ENCODE peak calls at places on chromosomes 4 and X, in seven cellular contexts. N, S, H, X, O, K and G are unnamed samples.

GRCh38 chrX:43505759-43506158 is 150.3 kb upstream of the MAOA start:
- DNase-seq in N (no peak), K (no peak), O (no peak), S (no peak), X (no peak), H (no peak), G (no peak)

GRCh38 chr4:71209161-71209560 is 129.7 kb upstream of the SLC4A4 start:
- DNase-seq in K (no peak), H (no peak), O (no peak), N (no peak), S (no peak), X (no peak), G (no peak)

GRCh38 chr4:90515191-90515590 is 388.0 kb downstream of the CCSER1 start:
- DNase-seq in X (no peak), N (no peak), K (no peak), H (no peak), O (no peak), S (no peak), G (no peak)

GRCh38 chr4:55318541-55319129 is 27.4 kb upstream of the SRD5A3 start:
- DNase-seq in H (no peak), X (no peak), O (no peak), N (no peak), S (no peak), K (no peak), G (no peak)

GRCh38 chr4:24511371-24512063 is 72.8 kb downstream of the DHX15 start:
- DNase-seq in O (no peak), H (no peak), N (no peak), S (no peak), K (no peak), X (no peak), G (no peak)

GRCh38 chrX:1151378-1152077 is 60.9 kb downstream of the CRLF2 start:
- DNase-seq in X (no peak), S (no peak), H (no peak), O (no peak), K (no peak), N (no peak), G (no peak)

GRCh38 chr4:67087897-67088296 is 457.4 kb downstream of the CENPC start:
- DNase-seq in H (no peak), N (peak), O (peak), S (peak), X (peak), K (peak), G (no peak)

GRCh38 chr4:133465022-133465421 is 315.9 kb downstream of the PCDH10 start:
- DNase-seq in S (no peak), N (no peak), K (no peak), O (no peak), X (no peak), H (no peak), G (no peak)

GRCh38 chr4:140686799-140687198 is 69.4 kb downstream of the TBC1D9 start:
- DNase-seq in O (no peak), X (no peak), H (no peak), S (no peak), K (no peak), N (no peak), G (no peak)

GRCh38 chr4:45292844-45293243 is 566.5 kb upstream of the GNPDA2 start:
- DNase-seq in H (no peak), S (no peak), O (no peak), K (no peak), N (no peak), X (no peak), G (no peak)

GRCh38 chrX:22376369-22376768 is 103.7 kb downstream of the CBLL2 start:
- DNase-seq in K (no peak), N (no peak), S (no peak), X (no peak), H (no peak), O (no peak), G (no peak)

GRCh38 chrX:107686792-107687191 is 58.5 kb downstream of the PRPS1 start:
- DNase-seq in S (no peak), H (no peak), N (no peak), K (no peak), X (no peak), O (no peak), G (no peak)

GRCh38 chr4:70709551-70710080 is 12.1 kb upstream of the RUFY3 start:
- DNase-seq in K (no peak), S (no peak), H (no peak), X (peak), O (no peak), N (no peak), G (peak)

GRCh38 chr4:157072002-157072401 is 3.9 kb upstream of the GLRB start:
- DNase-seq in H (no peak), O (no peak), K (no peak), S (no peak), N (no peak), X (no peak), G (no peak)

GRCh38 chr4:183838987-183839712 is 66.0 kb upstream of the STOX2 start:
- DNase-seq in S (no peak), O (no peak), X (no peak), K (no peak), H (no peak), N (peak), G (peak)

GRCh38 chr4:153087671-153088194 is 116.5 kb upstream of the TRIM2 start:
- DNase-seq in H (no peak), N (no peak), O (no peak), K (no peak), X (no peak), S (no peak), G (no peak)

GRCh38 chr4:48752726-48753125 is 27.4 kb downstream of the FRYL start:
- DNase-seq in X (no peak), K (no peak), H (no peak), N (no peak), S (no peak), O (no peak), G (no peak)

GRCh38 chrX:41906515-41907165 is 16.7 kb downstream of the CASK start:
- DNase-seq in S (peak), K (no peak), O (no peak), H (no peak), N (no peak), X (no peak), G (no peak)

GRCh38 chr4:140755811-140756291 is 334 bp downstream of the TBC1D9 start:
- DNase-seq in K (no peak), X (no peak), S (no peak), O (no peak), H (no peak), N (peak), G (no peak)

GRCh38 chrX:102650903-102651241 is 411 bp upstream of the GPRASP1 start:
- DNase-seq in N (no peak), O (no peak), K (no peak), S (no peak), X (no peak), H (no peak), G (no peak)

GRCh38 chr4:166165829-166166420 is 292.9 kb downstream of the TLL1 start:
- DNase-seq in O (peak), N (peak), H (peak), S (peak), X (peak), K (peak), G (peak)

GRCh38 chr4:187865914-187866313 is 129.7 kb upstream of the ZFP42 start:
- DNase-seq in S (peak), K (no peak), O (no peak), X (no peak), N (peak), H (no peak), G (no peak)

GRCh38 chr4:10123227-10124101 is 6.9 kb upstream of the WDR1 start:
- DNase-seq in K (no peak), S (no peak), H (no peak), O (no peak), X (peak), N (peak), G (no peak)

GRCh38 chr4:168537086-168537485 is 40.2 kb downstream of the PALLD start:
- DNase-seq in S (no peak), O (no peak), K (no peak), X (no peak), N (no peak), H (no peak), G (no peak)
- TF ChIP-seq JUND in S (no peak), O (no peak), K (no peak), X (no peak), N (no peak), H (no peak), G (no peak)

GRCh38 chr4:7733201-7733600 is 206.5 kb downstream of the AFAP1 start:
- DNase-seq in H (no peak), O (no peak), X (no peak), K (no peak), S (no peak), N (no peak), G (no peak)
- TF ChIP-seq JUND in H (no peak), O (no peak), X (no peak), K (no peak), S (no peak), N (no peak), G (no peak)

GRCh38 chrX:150036181-150036580 is 97.9 kb upstream of the EOLA2 start:
- DNase-seq in S (no peak), H (no peak), N (peak), O (no peak), K (no peak), X (peak), G (no peak)

GRCh38 chrX:150037041-150037440 is 98.8 kb upstream of the EOLA2 start:
- DNase-seq in H (no peak), O (no peak), X (peak), K (no peak), S (no peak), N (no peak), G (no peak)

GRCh38 chrX:150034788-150035187 is 96.5 kb upstream of the EOLA2 start:
- DNase-seq in S (no peak), K (no peak), X (no peak), N (no peak), O (no peak), H (no peak), G (no peak)

GRCh38 chrX:150036641-150037040 is 98.3 kb upstream of the EOLA2 start:
- DNase-seq in O (no peak), N (no peak), X (no peak), S (no peak), K (no peak), H (no peak), G (no peak)

DNA sequence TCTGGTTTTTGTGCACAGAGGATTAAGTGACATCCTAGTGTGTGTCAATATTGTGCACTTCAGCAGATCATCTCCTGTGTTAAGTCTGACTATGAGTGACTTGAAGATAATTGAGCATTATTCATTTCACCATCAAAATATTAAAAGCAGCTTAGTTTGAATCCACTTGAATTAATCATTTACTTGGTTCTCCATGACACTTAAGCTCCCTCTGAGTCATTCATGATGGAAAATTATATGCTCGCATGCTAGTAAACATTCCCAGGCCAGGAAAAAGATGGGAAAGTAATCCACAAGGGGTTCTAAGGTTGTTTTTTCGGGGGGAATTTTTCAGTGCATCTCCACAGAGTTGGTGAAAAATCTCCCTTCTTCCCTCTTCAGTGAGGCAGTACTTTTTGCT is 97.2 kb upstream of the EOLA2 start:
- DNase-seq in S (no peak), O (no peak), H (no peak), K (no peak), X (no peak), N (no peak), G (no peak)
- TF ChIP-seq JUND in S (peak), O (no peak), H (no peak), K (no peak), X (no peak), N (no peak), G (no peak)

GRCh38 chr4:147530153-147530552 is 49.3 kb downstream of the EDNRA start:
- DNase-seq in X (no peak), H (no peak), K (no peak), S (no peak), N (no peak), O (no peak), G (no peak)

GRCh38 chr4:147530723-147531122 is 49.8 kb downstream of the EDNRA start:
- DNase-seq in X (no peak), S (no peak), N (no peak), O (no peak), H (no peak), K (no peak), G (no peak)

GRCh38 chr4:147539959-147540358 is 59.1 kb downstream of the EDNRA start:
- DNase-seq in O (no peak), S (no peak), N (no peak), H (no peak), X (no peak), K (no peak), G (no peak)

DNA sequence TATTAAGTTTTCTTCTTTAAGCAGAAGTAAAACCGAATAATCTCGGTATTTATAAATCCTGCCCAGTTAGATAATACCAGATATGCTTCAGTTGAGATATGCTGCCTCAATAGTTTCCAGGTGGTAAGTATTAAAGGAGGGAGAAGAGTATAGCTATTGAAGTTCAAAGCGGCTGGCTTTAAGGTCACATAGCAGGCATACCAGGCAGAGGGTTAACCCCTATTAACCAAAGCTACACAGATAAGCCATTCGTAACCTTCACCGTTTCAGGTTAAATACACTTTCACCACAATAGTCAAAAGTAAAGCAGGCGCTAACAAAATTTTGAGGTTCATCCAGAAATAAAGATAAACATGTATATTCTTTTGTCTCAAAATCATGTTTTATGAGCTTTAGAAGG is 54.3 kb downstream of the EDNRA start:
- DNase-seq in O (no peak), X (peak), H (no peak), N (no peak), S (no peak), K (no peak), G (no peak)
- TF ChIP-seq JUND in O (no peak), X (no peak), H (no peak), N (no peak), S (no peak), K (no peak), G (no peak)